ENCODE peak calls at places on chromosomes 5 and 9, in six cellular contexts. I is PC-3, W is HCT116, F is Karpas-422, Z is mammary epithelial cell, N is SK-N-SH. H is an unnamed sample. For H4K20me1 and H3K4me1, the result is how much of the 10 kb centered on the place peaks cover.

GRCh38 chr5:150503386-150503785 is 4.5 kb upstream of the NDST1 start:
- DNase-seq in I (no peak), W (no peak), F (no peak), Z (no peak), N (no peak), H (no peak)

GRCh38 chr5:178832618-178833201 is 27.0 kb upstream of the ZNF354B start:
- DNase-seq in I (no peak), W (peak), F (peak), Z (no peak), N (no peak), H (no peak)

GRCh38 chr5:74673011-74673790 is 11.8 kb upstream of the HEXB start:
- DNase-seq in I (peak), W (peak), F (peak), Z (no peak), N (peak), H (peak)

GRCh38 chr5:141512390-141513020 is 23.6 kb downstream of the PCDHGC5 start:
- DNase-seq in I (peak), W (peak), F (peak), Z (peak), N (peak), H (peak)

GRCh38 chr5:28012538-28012937 is 974.2 kb upstream of the CDH9 start:
- DNase-seq in I (no peak), W (no peak), F (peak), Z (no peak), N (no peak), H (no peak)

GRCh38 chr9:132489536-132489935 is 79.5 kb downstream of the CFAP77 start:
- DNase-seq in I (no peak), W (no peak), F (no peak), Z (no peak), N (no peak), H (no peak)

GRCh38 chr5:9498541-9499497 is 47.1 kb downstream of the SEMA5A start:
- DNase-seq in I (peak), W (no peak), F (peak), Z (peak), N (no peak), H (no peak)

GRCh38 chr9:132754236-132754635 is 84.0 kb downstream of the GTF3C4 start:
- DNase-seq in I (no peak), W (no peak), F (no peak), Z (no peak), N (no peak), H (no peak)

GRCh38 chr9:18422296-18423036 is 51.5 kb upstream of the ADAMTSL1 start:
- DNase-seq in I (no peak), W (no peak), F (no peak), Z (peak), N (no peak), H (peak)

GRCh38 chr9:135254176-135255032 is 166.9 kb downstream of the OLFM1 start:
- DNase-seq in I (no peak), W (no peak), F (no peak), Z (no peak), N (no peak), H (no peak)

GRCh38 chr9:125391704-125392103 is 130.1 kb downstream of the GAPVD1 start:
- DNase-seq in I (no peak), W (no peak), F (no peak), Z (no peak), N (no peak), H (peak)

GRCh38 chr5:45507174-45507573 is 189.0 kb downstream of the HCN1 start:
- DNase-seq in I (no peak), W (no peak), F (no peak), Z (no peak), N (no peak), H (no peak)

DNA sequence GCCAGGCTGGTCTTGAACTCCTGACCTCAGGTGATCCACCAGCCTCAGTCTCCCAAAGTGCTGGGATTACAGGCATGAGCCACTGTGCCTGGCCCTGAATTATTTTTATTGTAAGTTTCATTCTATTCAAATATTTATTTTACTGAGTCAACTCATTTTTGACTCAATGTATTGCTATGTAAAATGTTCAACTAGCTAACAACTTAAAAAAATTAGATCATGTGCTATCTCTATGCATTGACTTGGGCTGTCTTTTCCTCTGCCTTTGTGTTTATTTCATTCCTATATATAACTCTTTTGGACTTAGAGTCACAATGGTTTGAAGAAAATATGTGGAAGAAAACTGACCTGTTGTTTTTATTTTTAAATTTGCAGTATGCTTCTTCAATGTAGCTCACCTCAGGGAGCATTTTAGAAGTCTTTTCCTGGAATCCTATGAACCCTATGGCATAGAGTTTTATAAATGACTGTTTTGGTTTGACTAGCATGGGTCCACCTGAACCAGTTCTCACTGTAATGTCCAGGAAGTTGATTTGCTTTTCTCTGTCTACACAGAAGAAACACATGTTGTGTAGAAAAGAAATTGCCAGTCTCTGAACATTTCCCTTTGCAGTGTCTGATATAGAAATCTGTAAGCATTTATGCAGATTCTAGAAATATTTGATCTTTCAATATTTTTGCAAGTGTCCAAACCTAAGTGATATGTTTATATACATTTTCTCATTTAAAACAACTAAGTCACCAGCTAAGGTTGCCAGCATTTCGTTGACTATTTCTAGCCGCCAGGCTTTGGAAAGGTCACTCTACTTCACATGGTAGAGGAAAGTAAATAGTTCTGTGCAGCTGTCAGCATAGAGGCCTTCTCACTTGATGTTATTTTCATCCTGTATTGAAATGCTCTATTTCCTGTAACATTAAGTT is 138.8 kb downstream of the PCSK1 start:
- DNase-seq in I (peak), W (no peak), F (no peak), Z (no peak), N (no peak), H (peak)
- H3K9ac ChIP-seq in I (no peak), W (no peak), F (no peak), Z (no peak), N (no peak), H (no peak)

DNA sequence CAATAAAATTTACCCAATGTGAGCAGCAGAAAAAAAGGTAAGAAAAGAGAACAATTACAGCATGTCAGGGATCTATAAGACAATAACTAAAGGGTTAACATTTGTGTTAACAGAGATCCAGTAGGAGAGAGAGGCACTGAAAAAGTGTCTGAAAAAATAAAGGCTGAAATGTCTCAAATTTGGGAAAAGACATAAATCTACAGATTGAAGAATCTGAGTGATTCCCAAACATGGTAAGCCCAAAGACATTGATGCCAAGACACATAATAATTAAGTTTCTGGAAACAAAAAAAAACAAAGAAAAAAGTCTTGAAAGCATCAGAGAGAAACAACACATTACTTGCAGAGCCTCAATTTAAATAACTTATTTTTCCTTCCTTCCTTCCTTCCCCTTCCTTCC is 31.1 kb upstream of the ZNF782 start:
- DNase-seq in I (no peak), W (no peak), F (no peak), Z (no peak), N (no peak), H (no peak)
- H4K20me1 ChIP-seq in I (under half), W (under half), F (under half), Z (under half), N (under half), H (under half)

DNA sequence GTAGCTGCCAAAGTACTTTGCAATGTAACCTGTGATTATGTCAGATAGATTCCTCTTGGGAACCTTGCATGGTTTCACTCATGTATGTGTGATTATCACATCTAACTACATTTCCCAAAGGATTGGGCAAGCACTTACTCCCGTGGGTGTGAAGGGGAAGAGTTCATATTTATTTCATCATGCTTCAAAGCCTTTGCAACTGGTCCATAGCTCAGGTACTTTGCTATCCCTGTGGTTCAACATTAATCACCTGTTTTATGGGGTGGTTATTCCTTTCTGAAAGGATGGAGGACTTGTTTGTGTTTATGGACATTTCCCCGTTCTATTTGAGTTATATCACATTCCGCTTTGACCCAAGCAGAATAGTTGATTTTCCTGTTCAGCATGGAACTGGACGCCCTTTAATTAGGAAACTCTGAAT is 13.6 kb upstream of the ERMP1 start:
- DNase-seq in I (peak), W (no peak), F (no peak), Z (peak), N (no peak), H (no peak)
- H3K4me1 ChIP-seq in I (under half), W (under half), F (under half), Z (under half), N (under half), H (under half)

DNA sequence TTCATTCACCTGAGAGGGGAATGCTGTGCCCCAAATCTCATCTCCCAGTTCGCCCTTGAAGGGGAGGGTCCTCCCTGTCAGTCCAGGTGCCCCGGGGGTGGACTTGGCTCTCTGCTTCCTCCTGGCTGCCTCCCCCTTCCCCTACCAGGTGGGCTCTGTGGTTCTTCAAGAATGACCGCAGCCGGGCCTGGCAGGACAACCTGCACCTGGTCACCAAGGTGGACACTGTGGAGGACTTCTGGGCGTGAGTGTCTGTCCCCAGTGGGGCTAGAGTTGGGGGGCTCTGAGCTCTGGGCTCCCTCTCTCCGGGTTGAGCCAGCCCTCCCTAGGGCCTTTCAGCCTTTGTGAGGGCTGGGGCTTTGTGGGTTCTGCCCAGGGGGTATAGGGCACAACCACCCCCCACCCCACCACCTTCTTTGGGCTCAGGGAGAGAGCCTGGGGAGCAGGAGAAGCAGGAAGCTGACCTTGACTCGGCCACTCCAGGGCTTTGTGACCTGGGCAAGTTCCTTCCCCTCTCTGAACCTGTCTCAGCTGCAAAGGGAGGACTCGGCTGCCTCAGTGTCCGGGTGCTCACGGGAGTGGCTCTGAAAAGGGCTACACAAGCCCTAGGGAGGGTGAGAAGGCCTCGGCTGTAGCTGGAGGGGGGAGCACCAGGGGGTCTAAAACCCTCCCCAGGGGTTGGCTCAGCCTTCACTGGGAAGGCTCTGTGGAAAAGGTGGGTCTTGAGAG is 3.6 kb upstream of the TSPAN17 start:
- DNase-seq in I (no peak), W (no peak), F (no peak), Z (no peak), N (no peak), H (no peak)
- H3K9ac ChIP-seq in I (no peak), W (no peak), F (no peak), Z (no peak), N (no peak), H (no peak)

DNA sequence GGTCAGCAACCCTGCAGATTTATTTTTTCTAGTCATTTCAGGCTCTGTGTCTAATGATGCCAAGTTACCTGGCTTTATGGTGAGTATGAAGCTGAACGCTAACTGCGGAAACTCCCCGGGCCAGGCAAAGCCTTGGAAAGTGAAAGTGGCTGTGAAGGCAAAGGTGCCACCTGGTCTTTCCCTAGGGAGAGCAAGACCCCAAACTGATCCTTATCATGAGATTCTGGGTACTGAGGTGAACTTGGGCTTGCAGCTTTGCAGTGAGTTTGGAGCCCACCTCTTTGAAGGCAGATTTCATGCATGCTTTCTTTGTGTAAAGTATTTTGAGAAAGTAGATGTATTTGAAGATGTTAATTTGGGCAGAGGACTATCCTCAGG is 63.3 kb downstream of the CARTPT start:
- DNase-seq in I (no peak), W (no peak), F (no peak), Z (peak), N (no peak), H (no peak)
- H4K20me1 ChIP-seq in I (under half), W (under half), F (under half), Z (under half), N (under half), H (under half)

DNA sequence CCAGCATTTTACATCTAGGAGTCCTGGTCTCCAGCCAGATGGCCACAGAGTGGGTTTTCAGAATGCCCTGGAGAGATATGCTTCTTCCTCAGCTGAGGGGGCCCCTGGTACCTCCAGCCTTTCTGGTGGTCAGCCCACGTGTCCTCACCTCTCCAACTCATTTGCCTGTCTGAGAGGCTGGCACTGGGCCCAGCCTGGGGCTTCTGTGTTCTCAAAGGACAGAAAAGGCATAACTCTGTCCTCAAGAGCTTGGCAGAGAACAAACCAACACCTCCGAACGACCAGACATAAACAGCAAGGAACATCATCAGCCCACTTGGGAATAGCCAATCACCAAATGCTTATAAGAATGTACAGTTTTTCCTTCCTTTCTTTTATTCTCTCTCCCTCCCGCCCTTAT is 17.1 kb downstream of the ENG start:
- DNase-seq in I (no peak), W (no peak), F (no peak), Z (no peak), N (no peak), H (peak)
- H3K4me1 ChIP-seq in I (under half), W (under half), F (under half), Z (under half), N (under half), H (under half)